ENCODE peak calls at places on chromosomes 7 and 10, in four cellular contexts. One of them, this sample, is unnamed.

GRCh38 chr7:22554184-22554583 is 54.2 kb upstream of the STEAP1B start:
- DNase-seq in IMR-90: no peak
- DNase-seq in uterus: no peak
- DNase-seq in GM23338: no peak
- DNase-seq in this sample: no peak

GRCh38 chr7:112286294-112287086 is 80.0 kb downstream of the ZNF277 start:
- DNase-seq in GM23338: no peak
- DNase-seq in uterus: no peak
- DNase-seq in IMR-90: no peak
- DNase-seq in this sample: no peak

GRCh38 chr7:43636093-43636492 is 53.2 kb downstream of the STK17A start:
- DNase-seq in GM23338: no peak
- DNase-seq in uterus: no peak
- DNase-seq in IMR-90: peak; percentile 78
- DNase-seq in this sample: no peak

GRCh38 chr7:77796960-77797359 is 1.3 kb downstream of the TMEM60 start:
- DNase-seq in IMR-90: no peak
- DNase-seq in uterus: no peak
- DNase-seq in GM23338: no peak
- DNase-seq in this sample: no peak

GRCh38 chr7:13240349-13240748 is 552.9 kb downstream of the ARL4A start:
- DNase-seq in IMR-90: peak; percentile 51
- DNase-seq in GM23338: peak; percentile 14
- DNase-seq in uterus: no peak
- DNase-seq in this sample: no peak

GRCh38 chr7:129702316-129702715 is 90.8 kb downstream of the NRF1 start:
- DNase-seq in IMR-90: peak; percentile 63
- DNase-seq in uterus: no peak
- DNase-seq in GM23338: no peak
- DNase-seq in this sample: no peak

GRCh38 chr10:105473170-105473569 is 832.1 kb downstream of the SORCS3 start:
- DNase-seq in IMR-90: no peak
- DNase-seq in GM23338: no peak
- DNase-seq in uterus: no peak
- DNase-seq in this sample: no peak

GRCh38 chr10:31605846-31606543 is 287.0 kb downstream of the ZEB1 start:
- DNase-seq in GM23338: no peak
- DNase-seq in uterus: peak; percentile 60
- DNase-seq in IMR-90: no peak
- DNase-seq in this sample: no peak

GRCh38 chr7:100855515-100855914 is 3.0 kb downstream of the SLC12A9 start:
- DNase-seq in GM23338: no peak
- DNase-seq in IMR-90: no peak
- DNase-seq in uterus: no peak
- DNase-seq in this sample: no peak

GRCh38 chr10:62811159-62811875 is 4.8 kb downstream of the EGR2 start:
- DNase-seq in IMR-90: no peak
- DNase-seq in uterus: no peak
- DNase-seq in GM23338: no peak
- DNase-seq in this sample: no peak

GRCh38 chr7:150953061-150953997 is 24.8 kb downstream of the KCNH2 start:
- DNase-seq in GM23338: no peak
- DNase-seq in IMR-90: no peak
- DNase-seq in uterus: no peak
- DNase-seq in this sample: no peak

GRCh38 chr7:145050415-145050814 is 214.6 kb upstream of the TPK1 start:
- DNase-seq in uterus: no peak
- DNase-seq in GM23338: no peak
- DNase-seq in IMR-90: no peak
- DNase-seq in this sample: no peak

GRCh38 chr10:24822557-24822956 is 98.9 kb upstream of the ARHGAP21 start:
- DNase-seq in GM23338: no peak
- DNase-seq in uterus: no peak
- DNase-seq in IMR-90: no peak
- DNase-seq in this sample: no peak

GRCh38 chr10:89207801-89208551 is 859 bp upstream of the CH25H start:
- DNase-seq in GM23338: peak; percentile 73
- DNase-seq in IMR-90: no peak
- DNase-seq in uterus: peak; percentile 34
- DNase-seq in this sample: peak; percentile 37

GRCh38 chr10:82221750-82222149 is 346.8 kb downstream of the NRG3 start:
- DNase-seq in uterus: no peak
- DNase-seq in GM23338: peak; percentile 49
- DNase-seq in IMR-90: no peak
- DNase-seq in this sample: no peak
- TF ChIP-seq CTCF in uterus: no peak
- TF ChIP-seq CTCF in GM23338: peak; percentile 74
- TF ChIP-seq CTCF in IMR-90: no peak
- TF ChIP-seq CTCF in this sample: no peak

DNA sequence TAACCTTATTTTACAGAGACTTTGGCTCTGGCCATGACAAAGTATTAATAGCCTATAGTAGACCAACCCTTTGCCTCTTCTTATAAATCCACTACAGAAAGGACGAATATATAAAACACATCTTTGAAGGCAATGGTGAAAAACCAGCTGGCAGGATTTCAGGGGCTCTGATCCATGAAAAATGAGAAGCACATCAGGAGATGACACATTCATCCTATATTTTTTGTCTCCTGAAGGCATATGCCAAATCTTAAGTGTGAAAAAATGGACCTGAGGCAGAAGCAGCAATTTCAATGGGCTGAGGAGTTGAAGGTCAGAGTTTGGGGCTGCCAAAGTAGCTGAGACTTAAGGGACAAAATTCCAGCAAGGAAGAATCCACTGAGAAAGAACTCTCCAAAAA is 14.4 kb downstream of the RNF216 start:
- DNase-seq in uterus: no peak
- DNase-seq in IMR-90: no peak
- DNase-seq in GM23338: no peak
- DNase-seq in this sample: no peak
- TF ChIP-seq CTCF in uterus: no peak
- TF ChIP-seq CTCF in IMR-90: no peak
- TF ChIP-seq CTCF in GM23338: no peak
- TF ChIP-seq CTCF in this sample: no peak

DNA sequence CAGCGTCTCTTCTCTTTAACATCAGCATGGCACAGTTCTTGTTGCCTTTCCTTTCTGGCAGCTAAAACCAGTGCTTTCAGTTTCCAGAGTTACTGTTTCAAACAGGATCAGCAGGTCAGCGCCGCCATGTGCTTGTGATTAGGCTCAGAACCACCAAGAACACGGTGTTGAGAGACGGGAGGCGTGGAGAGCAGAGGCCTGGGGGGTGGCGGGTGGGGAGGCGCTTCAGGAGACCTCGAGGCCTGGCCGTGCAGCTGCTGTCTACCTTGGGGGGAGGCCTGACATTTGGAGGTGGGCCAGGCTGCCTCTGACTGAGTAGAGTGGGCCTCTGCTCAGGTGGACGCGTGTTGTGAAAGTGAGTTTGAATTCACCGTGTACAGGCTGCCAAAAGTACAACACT is 22.0 kb downstream of the PFKFB3 start:
- DNase-seq in GM23338: no peak
- DNase-seq in IMR-90: no peak
- DNase-seq in uterus: no peak
- DNase-seq in this sample: no peak
- TF ChIP-seq CTCF in GM23338: no peak
- TF ChIP-seq CTCF in IMR-90: no peak
- TF ChIP-seq CTCF in uterus: no peak
- TF ChIP-seq CTCF in this sample: no peak

DNA sequence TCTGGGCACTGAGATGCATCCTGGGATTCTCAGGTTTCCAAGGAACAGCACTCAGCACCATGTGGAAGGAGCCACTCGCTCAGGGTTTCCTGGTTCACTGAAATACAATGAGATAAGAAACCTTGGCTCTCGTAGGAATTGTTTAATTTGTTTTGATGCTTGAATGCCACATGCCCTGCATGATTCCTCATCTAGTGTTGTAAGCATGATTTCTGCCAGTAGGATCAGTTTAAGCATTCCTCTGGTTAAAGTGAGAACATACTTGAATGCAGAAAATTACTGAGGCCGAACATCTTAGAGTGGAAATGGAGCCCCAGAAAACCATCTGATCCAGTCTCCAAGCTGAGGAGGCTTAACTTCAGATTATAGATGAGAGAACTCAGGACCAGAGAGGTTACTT is 125.3 kb downstream of the ADAM12 start:
- DNase-seq in IMR-90: no peak
- DNase-seq in uterus: no peak
- DNase-seq in GM23338: no peak
- DNase-seq in this sample: no peak
- TF ChIP-seq CTCF in IMR-90: no peak
- TF ChIP-seq CTCF in uterus: no peak
- TF ChIP-seq CTCF in GM23338: no peak
- TF ChIP-seq CTCF in this sample: no peak

GRCh38 chr10:101228682-101229274 is 485 bp downstream of the LBX1 start:
- DNase-seq in IMR-90: no peak
- DNase-seq in uterus: no peak
- DNase-seq in GM23338: peak; percentile 71
- DNase-seq in this sample: no peak
- TF ChIP-seq CTCF in IMR-90: no peak
- TF ChIP-seq CTCF in uterus: no peak
- TF ChIP-seq CTCF in GM23338: no peak
- TF ChIP-seq CTCF in this sample: no peak

DNA sequence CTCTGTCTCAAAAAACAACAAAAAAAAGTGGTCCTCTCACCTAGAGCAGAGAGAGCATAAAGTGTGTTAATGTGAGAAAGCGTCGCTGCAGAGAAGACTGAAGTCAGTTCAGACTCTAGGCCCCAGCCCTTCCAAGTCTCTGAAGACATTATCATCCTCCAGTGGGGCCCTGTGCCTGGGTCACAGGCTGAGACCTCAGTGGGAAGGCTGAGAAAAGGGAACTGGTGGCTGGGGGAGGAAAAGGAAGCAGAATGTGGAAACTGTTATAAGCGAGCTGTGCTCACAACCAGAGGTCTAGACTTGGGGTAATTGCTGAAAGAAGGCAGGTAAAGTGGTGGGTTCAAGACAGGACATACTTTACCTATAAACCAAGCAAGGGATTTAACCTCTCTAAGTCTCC is 4.9 kb upstream of the RRP12 start:
- DNase-seq in GM23338: no peak
- DNase-seq in IMR-90: no peak
- DNase-seq in uterus: no peak
- DNase-seq in this sample: no peak
- TF ChIP-seq CTCF in GM23338: no peak
- TF ChIP-seq CTCF in IMR-90: no peak
- TF ChIP-seq CTCF in uterus: no peak
- TF ChIP-seq CTCF in this sample: no peak

GRCh38 chr10:117925369-117925768 is 121.4 kb downstream of the RAB11FIP2 start:
- DNase-seq in uterus: no peak
- DNase-seq in GM23338: no peak
- DNase-seq in IMR-90: no peak
- DNase-seq in this sample: no peak
- TF ChIP-seq CTCF in uterus: no peak
- TF ChIP-seq CTCF in GM23338: no peak
- TF ChIP-seq CTCF in IMR-90: no peak
- TF ChIP-seq CTCF in this sample: no peak